ENCODE peak calls at places on chromosomes 3 and 15, in eight cellular contexts. One of them, this sample, is unnamed.

GRCh38 chr15:100926971-100927756 is 8.0 kb downstream of the LRRK1 start:
- DNase-seq in cardiac muscle cell: no peak
- DNase-seq in lung: no peak
- DNase-seq in breast epithelium: no peak
- DNase-seq in neural crest cell: no peak
- DNase-seq in NB4: no peak
- DNase-seq in mucosa of descending colon: no peak
- DNase-seq in B cell: peak
- DNase-seq in this sample: no peak

GRCh38 chr3:106534206-106534605 is 665.4 kb upstream of the CBLB start:
- DNase-seq in cardiac muscle cell: no peak
- DNase-seq in lung: no peak
- DNase-seq in breast epithelium: no peak
- DNase-seq in neural crest cell: no peak
- DNase-seq in NB4: peak
- DNase-seq in mucosa of descending colon: peak
- DNase-seq in B cell: no peak
- DNase-seq in this sample: no peak

GRCh38 chr3:51874889-51875288 is 512 bp downstream of the IQCF5 start:
- DNase-seq in cardiac muscle cell: no peak
- DNase-seq in lung: no peak
- DNase-seq in breast epithelium: no peak
- DNase-seq in neural crest cell: no peak
- DNase-seq in NB4: no peak
- DNase-seq in mucosa of descending colon: no peak
- DNase-seq in B cell: no peak
- DNase-seq in this sample: no peak

GRCh38 chr3:143429628-143430514 is 310.3 kb downstream of the CHST2 start:
- DNase-seq in cardiac muscle cell: no peak
- DNase-seq in lung: no peak
- DNase-seq in breast epithelium: no peak
- DNase-seq in neural crest cell: no peak
- DNase-seq in NB4: no peak
- DNase-seq in mucosa of descending colon: no peak
- DNase-seq in B cell: no peak
- DNase-seq in this sample: no peak

GRCh38 chr3:127365383-127365782 is 77.5 kb upstream of the PRR20G start:
- DNase-seq in cardiac muscle cell: no peak
- DNase-seq in lung: no peak
- DNase-seq in breast epithelium: no peak
- DNase-seq in neural crest cell: no peak
- DNase-seq in NB4: no peak
- DNase-seq in mucosa of descending colon: peak
- DNase-seq in B cell: no peak
- DNase-seq in this sample: no peak

GRCh38 chr3:42090973-42091731 is at the start of gene TRAK1:
- DNase-seq in cardiac muscle cell: no peak
- DNase-seq in lung: no peak
- DNase-seq in breast epithelium: peak
- DNase-seq in neural crest cell: no peak
- DNase-seq in NB4: no peak
- DNase-seq in mucosa of descending colon: no peak
- DNase-seq in B cell: no peak
- DNase-seq in this sample: no peak

GRCh38 chr3:14435175-14436011 is 33.0 kb downstream of the SLC6A6 start:
- DNase-seq in cardiac muscle cell: no peak
- DNase-seq in lung: no peak
- DNase-seq in breast epithelium: no peak
- DNase-seq in neural crest cell: no peak
- DNase-seq in NB4: no peak
- DNase-seq in mucosa of descending colon: no peak
- DNase-seq in B cell: no peak
- DNase-seq in this sample: no peak

GRCh38 chr15:40342421-40343313 is 1.9 kb upstream of the CCDC9B start:
- DNase-seq in cardiac muscle cell: no peak
- DNase-seq in lung: no peak
- DNase-seq in breast epithelium: no peak
- DNase-seq in neural crest cell: no peak
- DNase-seq in NB4: no peak
- DNase-seq in mucosa of descending colon: peak
- DNase-seq in B cell: no peak
- DNase-seq in this sample: no peak

GRCh38 chr3:38334142-38334541 is 12.4 kb upstream of the XYLB start:
- DNase-seq in cardiac muscle cell: no peak
- DNase-seq in lung: no peak
- DNase-seq in breast epithelium: no peak
- DNase-seq in neural crest cell: no peak
- DNase-seq in NB4: no peak
- DNase-seq in mucosa of descending colon: no peak
- DNase-seq in B cell: no peak
- DNase-seq in this sample: no peak

GRCh38 chr3:4043867-4044575 is 244.8 kb downstream of the LRRN1 start:
- DNase-seq in cardiac muscle cell: no peak
- DNase-seq in lung: no peak
- DNase-seq in breast epithelium: no peak
- DNase-seq in neural crest cell: no peak
- DNase-seq in NB4: no peak
- DNase-seq in mucosa of descending colon: no peak
- DNase-seq in B cell: no peak
- DNase-seq in this sample: no peak

GRCh38 chr3:194621947-194622346 is 11.3 kb downstream of the TMEM44 start:
- DNase-seq in cardiac muscle cell: no peak
- DNase-seq in lung: no peak
- DNase-seq in breast epithelium: no peak
- DNase-seq in neural crest cell: no peak
- DNase-seq in NB4: no peak
- DNase-seq in mucosa of descending colon: no peak
- DNase-seq in B cell: no peak
- DNase-seq in this sample: no peak

GRCh38 chr3:193574488-193575072 is 18.4 kb upstream of the OPA1 start:
- DNase-seq in cardiac muscle cell: no peak
- DNase-seq in lung: no peak
- DNase-seq in breast epithelium: no peak
- DNase-seq in neural crest cell: no peak
- DNase-seq in NB4: no peak
- DNase-seq in mucosa of descending colon: no peak
- DNase-seq in B cell: no peak
- DNase-seq in this sample: no peak

GRCh38 chr3:99965681-99966408 is 148.2 kb downstream of the CMSS1 start:
- DNase-seq in cardiac muscle cell: no peak
- DNase-seq in lung: no peak
- DNase-seq in breast epithelium: no peak
- DNase-seq in neural crest cell: no peak
- DNase-seq in NB4: no peak
- DNase-seq in mucosa of descending colon: no peak
- DNase-seq in B cell: no peak
- DNase-seq in this sample: no peak

GRCh38 chr3:123271466-123272159 is 69.9 kb downstream of the SEC22A start:
- DNase-seq in cardiac muscle cell: no peak
- DNase-seq in lung: no peak
- DNase-seq in breast epithelium: no peak
- DNase-seq in neural crest cell: no peak
- DNase-seq in NB4: no peak
- DNase-seq in mucosa of descending colon: peak
- DNase-seq in B cell: no peak
- DNase-seq in this sample: no peak

GRCh38 chr15:67175643-67176071 is 78.8 kb downstream of the AAGAB start:
- DNase-seq in cardiac muscle cell: no peak
- DNase-seq in lung: peak
- DNase-seq in breast epithelium: no peak
- DNase-seq in neural crest cell: no peak
- DNase-seq in NB4: peak
- DNase-seq in mucosa of descending colon: no peak
- DNase-seq in B cell: no peak
- DNase-seq in this sample: no peak

GRCh38 chr3:57557088-57557537 is 1.0 kb downstream of the PDE12 start:
- DNase-seq in cardiac muscle cell: peak
- DNase-seq in lung: peak
- DNase-seq in breast epithelium: no peak
- DNase-seq in neural crest cell: no peak
- DNase-seq in NB4: peak
- DNase-seq in mucosa of descending colon: peak
- DNase-seq in B cell: no peak
- DNase-seq in this sample: peak

GRCh38 chr3:165754219-165755007 is 82.8 kb downstream of the BCHE start:
- DNase-seq in cardiac muscle cell: no peak
- DNase-seq in lung: no peak
- DNase-seq in breast epithelium: no peak
- DNase-seq in neural crest cell: no peak
- DNase-seq in NB4: no peak
- DNase-seq in mucosa of descending colon: no peak
- DNase-seq in B cell: no peak
- DNase-seq in this sample: no peak

DNA sequence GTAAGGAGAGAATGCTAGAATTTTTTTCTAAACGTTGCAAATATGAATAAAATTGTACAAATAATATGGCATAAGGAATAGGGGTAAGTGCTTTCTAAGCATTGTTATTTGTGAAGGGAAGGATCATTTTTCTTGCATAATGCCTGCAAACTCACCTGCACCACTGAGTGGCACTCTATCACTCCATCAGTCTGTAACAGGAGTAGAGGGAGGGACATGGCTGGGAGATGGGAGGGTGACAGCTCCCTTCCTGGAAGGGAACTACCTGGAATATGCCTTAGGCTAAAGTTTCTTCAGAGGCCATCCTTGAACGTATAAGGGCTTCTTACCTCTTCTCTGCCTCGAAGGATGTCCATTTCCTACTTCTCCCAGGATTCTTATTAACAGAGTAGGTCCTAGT is 3.0 kb downstream of the NAALADL2 start:
- DNase-seq in cardiac muscle cell: peak
- DNase-seq in lung: peak
- DNase-seq in breast epithelium: peak
- DNase-seq in neural crest cell: no peak
- DNase-seq in NB4: peak
- DNase-seq in mucosa of descending colon: peak
- DNase-seq in B cell: no peak
- DNase-seq in this sample: peak
- TF ChIP-seq CTCF in cardiac muscle cell: no peak
- TF ChIP-seq CTCF in lung: no peak
- TF ChIP-seq CTCF in breast epithelium: peak
- TF ChIP-seq CTCF in neural crest cell: no peak
- TF ChIP-seq CTCF in NB4: no peak
- TF ChIP-seq CTCF in mucosa of descending colon: peak
- TF ChIP-seq CTCF in B cell: no peak
- TF ChIP-seq CTCF in this sample: no peak

GRCh38 chr3:190193210-190193609 is 72.5 kb upstream of the P3H2 start:
- DNase-seq in cardiac muscle cell: no peak
- DNase-seq in lung: no peak
- DNase-seq in breast epithelium: no peak
- DNase-seq in neural crest cell: no peak
- DNase-seq in NB4: no peak
- DNase-seq in mucosa of descending colon: no peak
- DNase-seq in B cell: no peak
- DNase-seq in this sample: no peak

GRCh38 chr3:190192807-190193206 is 72.1 kb upstream of the P3H2 start:
- DNase-seq in cardiac muscle cell: no peak
- DNase-seq in lung: no peak
- DNase-seq in breast epithelium: no peak
- DNase-seq in neural crest cell: no peak
- DNase-seq in NB4: no peak
- DNase-seq in mucosa of descending colon: no peak
- DNase-seq in B cell: no peak
- DNase-seq in this sample: no peak

GRCh38 chr3:190192087-190192486 is 71.4 kb upstream of the P3H2 start:
- DNase-seq in cardiac muscle cell: no peak
- DNase-seq in lung: no peak
- DNase-seq in breast epithelium: no peak
- DNase-seq in neural crest cell: no peak
- DNase-seq in NB4: no peak
- DNase-seq in mucosa of descending colon: no peak
- DNase-seq in B cell: no peak
- DNase-seq in this sample: no peak

GRCh38 chr3:190194506-190194905 is 73.8 kb upstream of the P3H2 start:
- DNase-seq in cardiac muscle cell: no peak
- DNase-seq in lung: no peak
- DNase-seq in breast epithelium: no peak
- DNase-seq in neural crest cell: no peak
- DNase-seq in NB4: no peak
- DNase-seq in mucosa of descending colon: no peak
- DNase-seq in B cell: no peak
- DNase-seq in this sample: no peak

GRCh38 chr3:190197346-190197763 is 76.7 kb upstream of the P3H2 start:
- DNase-seq in cardiac muscle cell: no peak
- DNase-seq in lung: no peak
- DNase-seq in breast epithelium: no peak
- DNase-seq in neural crest cell: no peak
- DNase-seq in NB4: no peak
- DNase-seq in mucosa of descending colon: no peak
- DNase-seq in B cell: no peak
- DNase-seq in this sample: no peak
- TF ChIP-seq CTCF in cardiac muscle cell: no peak
- TF ChIP-seq CTCF in lung: no peak
- TF ChIP-seq CTCF in breast epithelium: no peak
- TF ChIP-seq CTCF in neural crest cell: no peak
- TF ChIP-seq CTCF in NB4: no peak
- TF ChIP-seq CTCF in mucosa of descending colon: no peak
- TF ChIP-seq CTCF in B cell: no peak
- TF ChIP-seq CTCF in this sample: no peak

GRCh38 chr3:134658555-134658954 is 7.7 kb upstream of the KY start:
- DNase-seq in cardiac muscle cell: no peak
- DNase-seq in lung: no peak
- DNase-seq in breast epithelium: no peak
- DNase-seq in neural crest cell: no peak
- DNase-seq in NB4: no peak
- DNase-seq in mucosa of descending colon: no peak
- DNase-seq in B cell: no peak
- DNase-seq in this sample: no peak

GRCh38 chr3:134660046-134660441 is 9.2 kb upstream of the KY start:
- DNase-seq in cardiac muscle cell: no peak
- DNase-seq in lung: no peak
- DNase-seq in breast epithelium: no peak
- DNase-seq in neural crest cell: no peak
- DNase-seq in NB4: no peak
- DNase-seq in mucosa of descending colon: no peak
- DNase-seq in B cell: no peak
- DNase-seq in this sample: no peak

GRCh38 chr3:134655706-134656105 is 4.9 kb upstream of the KY start:
- DNase-seq in cardiac muscle cell: no peak
- DNase-seq in lung: no peak
- DNase-seq in breast epithelium: no peak
- DNase-seq in neural crest cell: no peak
- DNase-seq in NB4: no peak
- DNase-seq in mucosa of descending colon: no peak
- DNase-seq in B cell: no peak
- DNase-seq in this sample: no peak

GRCh38 chr3:134656211-134656800 is 5.5 kb upstream of the KY start:
- DNase-seq in cardiac muscle cell: no peak
- DNase-seq in lung: no peak
- DNase-seq in breast epithelium: no peak
- DNase-seq in neural crest cell: no peak
- DNase-seq in NB4: no peak
- DNase-seq in mucosa of descending colon: no peak
- DNase-seq in B cell: no peak
- DNase-seq in this sample: no peak

GRCh38 chr3:134659391-134660045 is 8.7 kb upstream of the KY start:
- DNase-seq in cardiac muscle cell: no peak
- DNase-seq in lung: no peak
- DNase-seq in breast epithelium: no peak
- DNase-seq in neural crest cell: no peak
- DNase-seq in NB4: peak
- DNase-seq in mucosa of descending colon: no peak
- DNase-seq in B cell: no peak
- DNase-seq in this sample: no peak
- TF ChIP-seq CTCF in cardiac muscle cell: no peak
- TF ChIP-seq CTCF in lung: no peak
- TF ChIP-seq CTCF in breast epithelium: no peak
- TF ChIP-seq CTCF in neural crest cell: no peak
- TF ChIP-seq CTCF in NB4: no peak
- TF ChIP-seq CTCF in mucosa of descending colon: no peak
- TF ChIP-seq CTCF in B cell: no peak
- TF ChIP-seq CTCF in this sample: no peak

GRCh38 chr3:35908366-35909232 is 269.3 kb downstream of the ARPP21 start:
- DNase-seq in cardiac muscle cell: peak
- DNase-seq in lung: peak
- DNase-seq in breast epithelium: no peak
- DNase-seq in neural crest cell: peak
- DNase-seq in NB4: peak
- DNase-seq in mucosa of descending colon: peak
- DNase-seq in B cell: peak
- DNase-seq in this sample: peak
- TF ChIP-seq CTCF in cardiac muscle cell: peak
- TF ChIP-seq CTCF in lung: peak
- TF ChIP-seq CTCF in breast epithelium: no peak
- TF ChIP-seq CTCF in neural crest cell: peak
- TF ChIP-seq CTCF in NB4: peak
- TF ChIP-seq CTCF in mucosa of descending colon: peak
- TF ChIP-seq CTCF in B cell: peak
- TF ChIP-seq CTCF in this sample: peak

This sample was measured in glutamatergic neuron.